ENCODE peak calls at places on chromosomes 7 and 10, in ten cellular contexts. One of them, this sample, is unnamed.

GRCh38 chr7:81715984-81716588 is 53.8 kb downstream of the HGF start:
- DNase-seq in fibroblast of the aortic adventitia: peak
- DNase-seq in PC-3: peak
- DNase-seq in psoas muscle: no peak
- DNase-seq in left colon: no peak
- DNase-seq in activated naive CD4-positive, alpha-beta T cell treated with Interleukin-2 at 50 U/mL for 16 hours: no peak
- DNase-seq in fibroblast of pulmonary artery: peak
- DNase-seq in T1000: peak
- DNase-seq in hypothalamus: no peak
- DNase-seq in CD4-positive, alpha-beta T cell: no peak
- DNase-seq in this sample: no peak

GRCh38 chr7:103131225-103131624 is 17.7 kb downstream of the NAPEPLD start:
- DNase-seq in fibroblast of the aortic adventitia: no peak
- DNase-seq in PC-3: peak
- DNase-seq in psoas muscle: no peak
- DNase-seq in left colon: no peak
- DNase-seq in activated naive CD4-positive, alpha-beta T cell treated with Interleukin-2 at 50 U/mL for 16 hours: no peak
- DNase-seq in fibroblast of pulmonary artery: no peak
- DNase-seq in T1000: no peak
- DNase-seq in hypothalamus: no peak
- DNase-seq in CD4-positive, alpha-beta T cell: no peak
- DNase-seq in this sample: no peak

GRCh38 chr10:71756441-71757191 is 16.7 kb downstream of the VSIR start:
- DNase-seq in fibroblast of the aortic adventitia: no peak
- DNase-seq in PC-3: no peak
- DNase-seq in psoas muscle: no peak
- DNase-seq in left colon: no peak
- DNase-seq in activated naive CD4-positive, alpha-beta T cell treated with Interleukin-2 at 50 U/mL for 16 hours: no peak
- DNase-seq in fibroblast of pulmonary artery: no peak
- DNase-seq in T1000: no peak
- DNase-seq in hypothalamus: peak
- DNase-seq in CD4-positive, alpha-beta T cell: no peak
- DNase-seq in this sample: no peak

GRCh38 chr10:4068255-4069028 is 283.4 kb upstream of the KLF6 start:
- DNase-seq in fibroblast of the aortic adventitia: peak
- DNase-seq in PC-3: peak
- DNase-seq in psoas muscle: no peak
- DNase-seq in left colon: no peak
- DNase-seq in activated naive CD4-positive, alpha-beta T cell treated with Interleukin-2 at 50 U/mL for 16 hours: no peak
- DNase-seq in fibroblast of pulmonary artery: no peak
- DNase-seq in T1000: peak
- DNase-seq in hypothalamus: no peak
- DNase-seq in CD4-positive, alpha-beta T cell: no peak
- DNase-seq in this sample: no peak

GRCh38 chr7:75638607-75639070 is 100.1 kb downstream of the HIP1 start:
- DNase-seq in fibroblast of the aortic adventitia: peak
- DNase-seq in PC-3: peak
- DNase-seq in psoas muscle: peak
- DNase-seq in left colon: no peak
- DNase-seq in activated naive CD4-positive, alpha-beta T cell treated with Interleukin-2 at 50 U/mL for 16 hours: no peak
- DNase-seq in fibroblast of pulmonary artery: peak
- DNase-seq in T1000: no peak
- DNase-seq in hypothalamus: peak
- DNase-seq in CD4-positive, alpha-beta T cell: no peak
- DNase-seq in this sample: peak

GRCh38 chr7:128191136-128191844 is 49.8 kb upstream of the LEP start:
- DNase-seq in fibroblast of the aortic adventitia: no peak
- DNase-seq in PC-3: no peak
- DNase-seq in psoas muscle: no peak
- DNase-seq in left colon: no peak
- DNase-seq in activated naive CD4-positive, alpha-beta T cell treated with Interleukin-2 at 50 U/mL for 16 hours: no peak
- DNase-seq in fibroblast of pulmonary artery: no peak
- DNase-seq in T1000: no peak
- DNase-seq in hypothalamus: no peak
- DNase-seq in CD4-positive, alpha-beta T cell: no peak
- DNase-seq in this sample: peak

GRCh38 chr7:6385909-6386560 is 61.7 kb downstream of the DAGLB start:
- DNase-seq in fibroblast of the aortic adventitia: no peak
- DNase-seq in PC-3: no peak
- DNase-seq in psoas muscle: no peak
- DNase-seq in left colon: no peak
- DNase-seq in activated naive CD4-positive, alpha-beta T cell treated with Interleukin-2 at 50 U/mL for 16 hours: no peak
- DNase-seq in fibroblast of pulmonary artery: no peak
- DNase-seq in T1000: no peak
- DNase-seq in hypothalamus: no peak
- DNase-seq in CD4-positive, alpha-beta T cell: no peak
- DNase-seq in this sample: no peak

GRCh38 chr10:103551619-103552602 is 58.4 kb downstream of the NEURL1 start:
- DNase-seq in fibroblast of the aortic adventitia: no peak
- DNase-seq in PC-3: no peak
- DNase-seq in psoas muscle: peak
- DNase-seq in left colon: no peak
- DNase-seq in activated naive CD4-positive, alpha-beta T cell treated with Interleukin-2 at 50 U/mL for 16 hours: no peak
- DNase-seq in fibroblast of pulmonary artery: no peak
- DNase-seq in T1000: no peak
- DNase-seq in hypothalamus: no peak
- DNase-seq in CD4-positive, alpha-beta T cell: no peak
- DNase-seq in this sample: peak

GRCh38 chr7:24756545-24756988 is 697 bp downstream of the GSDME start:
- DNase-seq in fibroblast of the aortic adventitia: no peak
- DNase-seq in PC-3: no peak
- DNase-seq in psoas muscle: no peak
- DNase-seq in left colon: no peak
- DNase-seq in activated naive CD4-positive, alpha-beta T cell treated with Interleukin-2 at 50 U/mL for 16 hours: no peak
- DNase-seq in fibroblast of pulmonary artery: no peak
- DNase-seq in T1000: no peak
- DNase-seq in hypothalamus: peak
- DNase-seq in CD4-positive, alpha-beta T cell: peak
- DNase-seq in this sample: no peak

GRCh38 chr7:2688409-2689342 is 674 bp downstream of the AMZ1 start:
- DNase-seq in fibroblast of the aortic adventitia: no peak
- DNase-seq in PC-3: no peak
- DNase-seq in psoas muscle: no peak
- DNase-seq in left colon: no peak
- DNase-seq in activated naive CD4-positive, alpha-beta T cell treated with Interleukin-2 at 50 U/mL for 16 hours: no peak
- DNase-seq in fibroblast of pulmonary artery: no peak
- DNase-seq in T1000: no peak
- DNase-seq in hypothalamus: no peak
- DNase-seq in CD4-positive, alpha-beta T cell: no peak
- DNase-seq in this sample: no peak